ENCODE peak calls at places on chromosomes 2 and 18, in seven cellular contexts. A is tibial nerve; B is activated CD8-positive, alpha-beta T cell treated with anti-CD3 and anti-CD28 coated beads for 36 hours; U is mucosa of gallbladder; Q is left lobe of liver; D is iris pigment epithelial cell; N is AG08395. Z is an unnamed sample.
A peak's percentile ranks its signal among the peaks of the same experiment; 100 is the strongest.

GRCh38 chr18:51196116-51196810 is 1.2 kb downstream of the MEX3C start:
- DNase-seq in A (peak; percentile 52), B (peak; percentile 76), U (peak; percentile 16), Q (peak; percentile 65), D (peak; percentile 36), N (no peak), Z (peak; percentile 72)

GRCh38 chr2:52404866-52405265 is 1362.7 kb upstream of the CHAC2 start:
- DNase-seq in A (no peak), B (no peak), U (no peak), Q (no peak), D (no peak), N (no peak), Z (no peak)

GRCh38 chr2:45851576-45852304 is 200.3 kb downstream of the PRKCE start:
- DNase-seq in A (no peak), B (no peak), U (no peak), Q (no peak), D (peak; percentile 70), N (peak; percentile 84), Z (no peak)

GRCh38 chr2:173672573-173673340 is 292.4 kb downstream of the SP3 start:
- DNase-seq in A (no peak), B (no peak), U (no peak), Q (no peak), D (no peak), N (no peak), Z (no peak)

GRCh38 chr2:16664052-16664731 is 1.4 kb downstream of the CYRIA start:
- DNase-seq in A (no peak), B (no peak), U (peak; percentile 77), Q (peak; percentile 54), D (peak; percentile 94), N (peak; percentile 44), Z (no peak)

GRCh38 chr2:122451040-122451439 is 695.6 kb downstream of the TSN start:
- DNase-seq in A (no peak), B (no peak), U (no peak), Q (no peak), D (peak; percentile 11), N (peak; percentile 15), Z (no peak)

GRCh38 chr2:214902273-214902672 is 92.8 kb upstream of the BARD1 start:
- DNase-seq in A (no peak), B (no peak), U (no peak), Q (no peak), D (no peak), N (no peak), Z (no peak)

GRCh38 chr2:64727843-64728463 is 74.2 kb upstream of the SERTAD2 start:
- DNase-seq in A (no peak), B (no peak), U (no peak), Q (no peak), D (no peak), N (no peak), Z (no peak)

GRCh38 chr2:101803945-101804696 is 106.6 kb downstream of the MAP4K4 start:
- DNase-seq in A (no peak), B (no peak), U (no peak), Q (peak; percentile 71), D (no peak), N (no peak), Z (no peak)

GRCh38 chr2:48417843-48418838 is 111.8 kb upstream of the STON1 start:
- DNase-seq in A (no peak), B (no peak), U (no peak), Q (peak; percentile 72), D (no peak), N (no peak), Z (no peak)

GRCh38 chr18:7177131-7177744 is 53.7 kb upstream of the LRRC30 start:
- DNase-seq in A (peak; percentile 73), B (peak; percentile 40), U (peak; percentile 52), Q (no peak), D (peak; percentile 88), N (peak; percentile 83), Z (no peak)

GRCh38 chr2:235347691-235348090 is 146.2 kb upstream of the AGAP1 start:
- DNase-seq in A (no peak), B (no peak), U (no peak), Q (no peak), D (peak; percentile 88), N (peak; percentile 90), Z (no peak)

GRCh38 chr2:169526451-169526850 is 16.9 kb downstream of the KLHL41 start:
- DNase-seq in A (no peak), B (no peak), U (no peak), Q (no peak), D (peak; percentile 24), N (no peak), Z (no peak)

GRCh38 chr2:171159326-171160118 is 1.2 kb downstream of the TLK1 start:
- DNase-seq in A (peak; percentile 24), B (peak; percentile 58), U (peak; percentile 22), Q (peak; percentile 58), D (peak; percentile 86), N (peak; percentile 36), Z (peak; percentile 21)

GRCh38 chr2:112712465-112712864 is 8.4 kb upstream of the NT5DC4 start:
- DNase-seq in A (no peak), B (no peak), U (no peak), Q (no peak), D (no peak), N (no peak), Z (no peak)

GRCh38 chr18:33820517-33821368 is 242.7 kb downstream of the ASXL3 start:
- DNase-seq in A (no peak), B (no peak), U (no peak), Q (no peak), D (no peak), N (no peak), Z (no peak)

GRCh38 chr2:216341151-216341550 is 31.1 kb downstream of the MARCHF4 start:
- DNase-seq in A (no peak), B (peak; percentile 36), U (no peak), Q (peak; percentile 22), D (no peak), N (peak; percentile 38), Z (no peak)

GRCh38 chr2:193482557-193482956 is 1287.8 kb upstream of the TMEFF2 start:
- DNase-seq in A (no peak), B (no peak), U (no peak), Q (no peak), D (no peak), N (no peak), Z (no peak)

GRCh38 chr2:76867854-76868253 is 654.3 kb downstream of the LRRTM4 start:
- DNase-seq in A (no peak), B (no peak), U (no peak), Q (no peak), D (peak; percentile 95), N (no peak), Z (no peak)

GRCh38 chr18:47978141-47978540 is 47.7 kb upstream of the SMAD2 start:
- DNase-seq in A (no peak), B (no peak), U (no peak), Q (no peak), D (no peak), N (no peak), Z (no peak)

GRCh38 chr2:220079595-220079994 is 452.2 kb downstream of the SLC4A3 start:
- DNase-seq in A (no peak), B (no peak), U (no peak), Q (no peak), D (no peak), N (no peak), Z (no peak)

GRCh38 chr18:3982541-3982940 is 472.6 kb downstream of the DLGAP1 start:
- DNase-seq in A (no peak), B (no peak), U (no peak), Q (no peak), D (no peak), N (no peak), Z (no peak)

GRCh38 chr18:22470511-22471181 is 52.9 kb upstream of the CTAGE1 start:
- DNase-seq in A (no peak), B (no peak), U (no peak), Q (no peak), D (peak; percentile 35), N (no peak), Z (no peak)

GRCh38 chr2:234968633-234969328 is 17.0 kb downstream of the SH3BP4 start:
- DNase-seq in A (no peak), B (no peak), U (no peak), Q (no peak), D (no peak), N (no peak), Z (no peak)

GRCh38 chr2:205650450-205650849 is 31.9 kb upstream of the NRP2 start:
- DNase-seq in A (no peak), B (no peak), U (no peak), Q (no peak), D (peak; percentile 63), N (peak; percentile 93), Z (no peak)

GRCh38 chr2:65355190-65355831 is 77.1 kb downstream of the SPRED2 start:
- DNase-seq in A (no peak), B (no peak), U (no peak), Q (no peak), D (peak; percentile 53), N (no peak), Z (no peak)

GRCh38 chr2:217906787-217907186 is 96.0 kb downstream of the TNS1 start:
- DNase-seq in A (no peak), B (no peak), U (no peak), Q (no peak), D (no peak), N (no peak), Z (no peak)

GRCh38 chr2:207930747-207931146 is 94.6 kb downstream of the PLEKHM3 start:
- DNase-seq in A (no peak), B (no peak), U (no peak), Q (peak; percentile 73), D (no peak), N (no peak), Z (no peak)

GRCh38 chr2:219638948-219639341 is 11.5 kb downstream of the SLC4A3 start:
- DNase-seq in A (no peak), B (no peak), U (no peak), Q (peak; percentile 32), D (no peak), N (peak; percentile 77), Z (no peak)

GRCh38 chr2:101106453-101107181 is 44.6 kb downstream of the TBC1D8 start:
- DNase-seq in A (no peak), B (no peak), U (peak; percentile 77), Q (peak; percentile 82), D (no peak), N (no peak), Z (no peak)

GRCh38 chr18:79070486-79070885 is 1.3 kb downstream of the ATP9B start:
- DNase-seq in A (no peak), B (no peak), U (no peak), Q (no peak), D (no peak), N (no peak), Z (no peak)

GRCh38 chr2:69017080-69017479 is 4.1 kb downstream of the ANTXR1 start:
- DNase-seq in A (no peak), B (no peak), U (no peak), Q (no peak), D (peak; percentile 79), N (peak; percentile 76), Z (no peak)

GRCh38 chr2:69968609-69969008 is 7.2 kb upstream of the ASPRV1 start:
- DNase-seq in A (no peak), B (no peak), U (no peak), Q (no peak), D (no peak), N (no peak), Z (no peak)

GRCh38 chr2:149860276-149860921 is 272.8 kb upstream of the MMADHC start:
- DNase-seq in A (peak; percentile 22), B (no peak), U (peak; percentile 48), Q (no peak), D (peak; percentile 94), N (peak; percentile 79), Z (no peak)

GRCh38 chr2:142834003-142834402 is 43.5 kb upstream of the KYNU start:
- DNase-seq in A (no peak), B (no peak), U (no peak), Q (no peak), D (peak; percentile 78), N (peak; percentile 11), Z (no peak)

GRCh38 chr2:182416191-182416590 is 10.6 kb downstream of the PDE1A start:
- DNase-seq in A (no peak), B (no peak), U (no peak), Q (no peak), D (no peak), N (no peak), Z (no peak)

Z was measured in stimulated activated CD8-positive, alpha-beta memory T cell treated with anti-CD3 and anti-CD28 coated beads, Interleukin-15, amount 100 ng/mL, for 48 hours.